ENCODE peak calls at places on chromosomes 11 and 22, in six cellular contexts. P is A549, J is H1, F is K562, R is endothelial cell of umbilical vein, X is HepG2. D is an unnamed sample.

GRCh38 chr11:39374963-39375698 is 2084.3 kb downstream of the LRRC4C start:
- DNase-seq in X (peak; percentile 1), R (peak; percentile 2), P (peak; percentile 6), F (peak; percentile 31), J (no peak), D (no peak)

GRCh38 chr22:37428649-37429586 is 1.6 kb upstream of the ELFN2 start:
- DNase-seq in P (peak; percentile 64), J (peak; percentile 83), R (peak; percentile 56), X (peak; percentile 35), F (peak; percentile 51), D (peak; percentile 81)

GRCh38 chr22:28815101-28815500 is 14.7 kb upstream of the XBP1 start:
- DNase-seq in P (no peak), J (no peak), X (no peak), F (no peak), R (no peak), D (no peak)

GRCh38 chr11:64322925-64323260 is 5.0 kb downstream of the PRDX5 start:
- DNase-seq in F (peak; percentile 58), R (no peak), X (no peak), J (no peak), P (no peak), D (no peak)

GRCh38 chr11:10287140-10287539 is 6.9 kb downstream of the SBF2 start:
- DNase-seq in R (no peak), P (no peak), X (no peak), F (no peak), J (no peak), D (no peak)

GRCh38 chr11:13160745-13161144 is 116.8 kb upstream of the BMAL1 start:
- DNase-seq in R (no peak), F (no peak), J (no peak), P (no peak), X (no peak), D (no peak)

GRCh38 chr11:13674799-13675509 is 6.5 kb downstream of the FAR1 start:
- DNase-seq in R (no peak), F (no peak), P (no peak), J (no peak), X (no peak), D (no peak)

GRCh38 chr11:30567148-30567547 is 19.0 kb downstream of the MPPED2 start:
- DNase-seq in X (no peak), J (no peak), F (no peak), R (no peak), P (no peak), D (no peak)

GRCh38 chr11:116869610-116870009 is 32.2 kb upstream of the APOA1 start:
- DNase-seq in F (no peak), J (no peak), P (no peak), R (no peak), X (peak; percentile 52), D (no peak)

GRCh38 chr11:65150513-65151271 is 16.4 kb upstream of the SYVN1 start:
- DNase-seq in F (peak; percentile 91), P (peak; percentile 95), R (peak; percentile 68), X (peak; percentile 40), J (no peak), D (no peak)

GRCh38 chr22:37270928-37271650 is 11.2 kb upstream of the CYTH4 start:
- DNase-seq in J (no peak), R (peak; percentile 27), F (no peak), X (no peak), P (no peak), D (no peak)

GRCh38 chr22:42471441-42471840 is 39.2 kb upstream of the NFAM1 start:
- DNase-seq in R (no peak), X (no peak), J (no peak), F (no peak), P (no peak), D (no peak)

GRCh38 chr11:90363739-90364138 is 140.9 kb upstream of the CHORDC1 start:
- DNase-seq in X (no peak), J (no peak), F (no peak), P (no peak), R (no peak), D (no peak)

GRCh38 chr11:8262552-8263108 is 1.0 kb downstream of the LMO1 start:
- DNase-seq in X (no peak), R (peak; percentile 31), P (peak; percentile 41), F (no peak), J (peak; percentile 82), D (peak; percentile 78)

GRCh38 chr11:79173615-79174014 is 267.2 kb downstream of the TENM4 start:
- DNase-seq in P (no peak), X (no peak), J (no peak), R (no peak), F (no peak), D (no peak)

GRCh38 chr11:130435671-130436070 is 7.3 kb upstream of the ADAMTS8 start:
- DNase-seq in R (peak; percentile 9), F (no peak), P (no peak), X (no peak), J (no peak), D (no peak)

GRCh38 chr11:68962527-68963250 is 18.1 kb downstream of the MRGPRD start:
- DNase-seq in J (no peak), R (no peak), F (no peak), P (no peak), X (no peak), D (no peak)

GRCh38 chr11:111427471-111427912 is 48.4 kb upstream of the POU2AF1 start:
- DNase-seq in P (no peak), J (no peak), R (no peak), F (peak; percentile 27), X (peak; percentile 13), D (no peak)

DNA sequence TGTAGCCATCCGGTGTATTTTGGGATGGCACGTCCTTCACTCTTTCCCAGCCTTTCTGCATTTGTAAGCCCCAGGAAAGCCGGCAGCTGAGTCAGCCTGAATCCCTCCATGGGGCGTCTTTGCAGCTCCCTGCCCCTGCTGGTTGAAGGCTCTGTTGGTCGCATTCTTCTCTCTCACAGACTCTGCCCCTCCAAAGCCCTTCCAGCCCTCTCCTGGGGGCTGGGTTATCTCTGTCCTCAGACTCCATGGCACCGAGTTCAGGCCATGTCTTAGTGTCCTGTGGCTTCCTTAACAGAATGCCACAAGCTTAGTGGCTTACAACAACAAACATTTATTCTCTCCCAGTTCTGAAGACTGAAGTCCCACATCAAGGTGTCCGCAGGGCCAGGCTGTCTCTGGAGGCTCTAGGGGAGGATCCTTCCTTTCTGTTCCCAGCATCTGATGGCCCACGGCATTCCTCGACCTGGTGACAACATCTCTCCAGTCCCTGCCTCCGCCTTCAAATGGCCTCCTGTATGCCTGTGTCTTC is 62.2 kb downstream of the BCR start:
- DNase-seq in J (peak; percentile 82), R (no peak), X (no peak), P (no peak), F (peak; percentile 76), D (peak; percentile 85)
- TF ChIP-seq JUN in J (peak; percentile 69), R (no peak), X (no peak), P (no peak), F (no peak), D (no peak)

DNA sequence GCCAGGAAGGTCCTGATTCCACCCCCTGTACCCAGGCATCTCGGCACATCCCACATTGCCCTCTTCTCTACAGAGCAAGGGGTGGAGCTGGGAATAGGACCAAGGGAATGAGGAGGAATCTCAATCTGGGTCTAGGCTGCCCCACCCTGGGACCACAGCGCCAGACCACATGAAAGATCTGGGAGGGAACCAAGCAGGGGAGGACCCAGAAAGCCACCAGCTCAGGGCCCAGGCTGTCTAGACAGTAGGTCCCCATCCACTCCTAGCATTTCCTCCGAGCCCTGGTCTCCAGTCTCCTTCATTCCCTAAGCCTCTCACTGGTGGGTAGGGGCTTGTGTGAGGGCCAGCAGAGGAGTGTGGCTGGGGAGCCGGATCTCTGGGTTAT is 11.6 kb downstream of the PHLDB1 start:
- DNase-seq in X (no peak), J (no peak), R (peak; percentile 61), F (no peak), P (no peak), D (no peak)
- TF ChIP-seq JUN in X (no peak), J (no peak), R (no peak), F (no peak), P (no peak), D (no peak)

DNA sequence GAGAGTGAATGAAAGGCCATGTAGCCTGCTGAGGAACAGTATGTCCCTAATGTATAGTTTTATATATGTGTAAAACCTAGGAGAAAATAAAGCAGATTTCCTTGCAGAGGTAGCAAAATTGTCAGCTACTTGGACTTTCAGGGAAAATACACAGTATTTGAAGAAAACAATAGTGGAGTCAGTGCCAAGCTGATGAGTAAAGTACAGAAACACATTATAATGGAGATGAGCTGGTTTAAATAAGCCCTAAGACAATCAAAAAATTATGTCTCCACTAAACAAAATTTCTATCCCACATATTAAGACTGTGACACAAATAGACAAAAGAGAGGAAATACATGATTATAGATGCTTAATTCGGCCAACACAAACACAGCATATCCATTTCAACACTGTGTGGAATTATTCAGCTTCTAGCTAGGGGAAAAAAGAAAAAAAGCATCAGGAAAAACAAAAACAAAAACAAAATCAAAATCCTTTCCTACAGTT is 76.0 kb downstream of the MAML2 start:
- DNase-seq in R (peak; percentile 39), X (no peak), P (no peak), F (no peak), J (no peak), D (no peak)
- TF ChIP-seq JUN in R (no peak), X (no peak), P (no peak), F (no peak), J (no peak), D (no peak)

GRCh38 chr11:36247493-36247892 is 41.7 kb downstream of the COMMD9 start:
- DNase-seq in R (no peak), X (no peak), P (no peak), F (no peak), J (no peak), D (no peak)

GRCh38 chr11:36251716-36252307 is 37.4 kb downstream of the COMMD9 start:
- DNase-seq in R (no peak), P (no peak), J (no peak), F (no peak), X (no peak), D (no peak)

GRCh38 chr11:36254739-36255138 is 34.5 kb downstream of the COMMD9 start:
- DNase-seq in F (no peak), X (no peak), J (no peak), P (no peak), R (peak; percentile 16), D (no peak)

GRCh38 chr11:36253238-36253637 is 36.0 kb downstream of the COMMD9 start:
- DNase-seq in J (no peak), X (no peak), F (no peak), R (no peak), P (no peak), D (no peak)

DNA sequence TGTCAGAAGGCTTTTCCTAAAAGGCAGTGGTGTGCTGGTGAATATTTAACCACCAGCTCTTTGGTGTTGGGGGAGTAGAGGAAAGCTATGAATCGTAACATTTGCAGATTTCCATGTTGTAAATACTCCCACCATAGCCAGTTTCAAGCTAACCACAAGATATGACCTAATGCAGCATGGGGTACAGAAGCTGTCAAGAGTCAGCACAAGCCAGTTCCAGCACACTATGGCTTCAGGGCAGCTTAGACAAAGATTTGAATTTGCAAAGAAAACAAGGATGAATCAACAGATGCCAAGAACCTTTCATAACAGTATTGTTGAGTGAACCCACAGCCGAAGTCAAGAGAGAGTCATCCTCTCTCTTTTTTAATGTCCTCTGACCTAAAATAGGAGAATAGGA is 40.0 kb downstream of the COMMD9 start:
- DNase-seq in R (no peak), P (no peak), J (no peak), F (no peak), X (no peak), D (no peak)
- TF ChIP-seq JUN in R (no peak), P (no peak), J (no peak), F (no peak), X (no peak), D (no peak)

DNA sequence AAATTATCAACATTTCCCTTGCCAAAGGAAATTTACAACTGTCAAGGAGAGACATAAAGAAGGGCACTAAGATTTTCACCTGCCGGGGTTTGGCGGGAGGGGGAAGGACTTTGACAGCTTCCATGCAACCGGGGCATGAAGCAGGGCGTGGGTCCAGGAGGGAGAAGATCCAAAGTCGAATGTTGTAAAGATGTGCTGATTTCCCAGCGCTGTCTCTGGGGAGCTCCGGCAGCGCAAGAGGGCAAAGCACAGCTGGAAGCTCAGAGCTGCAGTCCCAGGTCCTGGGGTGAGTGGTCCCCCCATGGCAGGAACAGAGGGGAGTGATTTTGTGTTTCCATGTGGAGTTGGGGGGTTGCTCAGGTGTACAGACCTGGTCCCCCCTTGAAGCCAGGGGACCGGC is at the start of gene MS4A10:
- DNase-seq in X (no peak), R (no peak), J (no peak), P (no peak), F (no peak), D (no peak)
- TF ChIP-seq JUN in X (no peak), R (no peak), J (no peak), P (no peak), F (no peak), D (no peak)